ENCODE peak calls at places on chromosomes 16 and 17, in eight cellular contexts. M, C, G, R, U, W, Q and B are unnamed samples.

GRCh38 chr17:6677158-6677831 is 25.7 kb downstream of the C17orf100 start:
- ATAC-seq in M (peak), C (no peak), G (no peak), R (no peak), U (no peak), W (peak), Q (peak), B (no peak)

GRCh38 chr16:85462405-85463227 is 150.5 kb upstream of the GSE1 start:
- ATAC-seq in M (peak), C (no peak), G (no peak), R (peak), U (peak), W (peak), Q (peak), B (no peak)

GRCh38 chr16:56915311-56916105 is 16.4 kb upstream of the HERPUD1 start:
- ATAC-seq in M (no peak), C (no peak), G (no peak), R (no peak), U (no peak), W (no peak), Q (no peak), B (no peak)

GRCh38 chr16:15460601-15461000 is 26.2 kb downstream of the BMERB1 start:
- ATAC-seq in M (no peak), C (no peak), G (no peak), R (no peak), U (no peak), W (no peak), Q (no peak), B (no peak)

GRCh38 chr17:81429353-81429774 is 34.1 kb downstream of the BAHCC1 start:
- ATAC-seq in M (peak), C (peak), G (no peak), R (peak), U (peak), W (peak), Q (peak), B (peak)

GRCh38 chr17:73211745-73212144 is 18.9 kb downstream of the COG1 start:
- ATAC-seq in M (no peak), C (no peak), G (peak), R (no peak), U (peak), W (peak), Q (peak), B (no peak)

GRCh38 chr17:17990282-17990681 is 17.6 kb downstream of the DRC3 start:
- ATAC-seq in M (no peak), C (peak), G (no peak), R (no peak), U (no peak), W (no peak), Q (no peak), B (no peak)

GRCh38 chr17:35486920-35487727 is 38.6 kb upstream of the SLFN13 start:
- ATAC-seq in M (peak), C (no peak), G (peak), R (peak), U (peak), W (peak), Q (peak), B (peak)

GRCh38 chr17:76793775-76794174 is 55.9 kb downstream of the MFSD11 start:
- ATAC-seq in M (no peak), C (peak), G (peak), R (no peak), U (no peak), W (no peak), Q (no peak), B (no peak)

GRCh38 chr17:512311-512710 is 159.7 kb upstream of the RPH3AL start:
- ATAC-seq in M (no peak), C (no peak), G (no peak), R (no peak), U (no peak), W (no peak), Q (no peak), B (no peak)

GRCh38 chr16:19874026-19874425 is 10.6 kb downstream of the GPRC5B start:
- ATAC-seq in M (peak), C (no peak), G (no peak), R (peak), U (no peak), W (no peak), Q (no peak), B (no peak)

GRCh38 chr16:52914428-52914827 is 138.3 kb downstream of the CHD9NB start:
- ATAC-seq in M (no peak), C (no peak), G (no peak), R (no peak), U (no peak), W (no peak), Q (no peak), B (no peak)

GRCh38 chr16:53913082-53913870 is 209.3 kb downstream of the FTO start:
- ATAC-seq in M (peak), C (no peak), G (no peak), R (peak), U (no peak), W (peak), Q (no peak), B (peak)

GRCh38 chr16:57800213-57801097 is 1.8 kb downstream of the KIFC3 start:
- ATAC-seq in M (no peak), C (no peak), G (no peak), R (peak), U (no peak), W (no peak), Q (no peak), B (no peak)